ENCODE peak calls at places on chromosomes 4 and X, in five cellular contexts. One of them, this sample, is unnamed.

GRCh38 chrX:41723821-41724220 is at the start of gene GPR82:
- DNase-seq in ACHN: no peak
- DNase-seq in esophagus squamous epithelium: no peak
- DNase-seq in CD4-positive, alpha-beta memory T cell: no peak
- DNase-seq in nucleus accumbens: no peak
- DNase-seq in this sample: no peak

GRCh38 chr4:173211838-173212237 is 43.2 kb downstream of the GALNT7 start:
- DNase-seq in ACHN: peak
- DNase-seq in esophagus squamous epithelium: no peak
- DNase-seq in CD4-positive, alpha-beta memory T cell: no peak
- DNase-seq in nucleus accumbens: no peak
- DNase-seq in this sample: peak

GRCh38 chrX:148658115-148658725 is 157.8 kb downstream of the AFF2 start:
- DNase-seq in ACHN: no peak
- DNase-seq in esophagus squamous epithelium: no peak
- DNase-seq in CD4-positive, alpha-beta memory T cell: no peak
- DNase-seq in nucleus accumbens: no peak
- DNase-seq in this sample: no peak

GRCh38 chr4:15232725-15233597 is 194.9 kb upstream of the C1QTNF7 start:
- DNase-seq in ACHN: no peak
- DNase-seq in esophagus squamous epithelium: no peak
- DNase-seq in CD4-positive, alpha-beta memory T cell: no peak
- DNase-seq in nucleus accumbens: no peak
- DNase-seq in this sample: peak

GRCh38 chr4:74768857-74769525 is 25.3 kb downstream of the BTC start:
- DNase-seq in ACHN: peak
- DNase-seq in esophagus squamous epithelium: no peak
- DNase-seq in CD4-positive, alpha-beta memory T cell: no peak
- DNase-seq in nucleus accumbens: no peak
- DNase-seq in this sample: no peak

GRCh38 chr4:128354205-128354821 is 66.7 kb upstream of the PGRMC2 start:
- DNase-seq in ACHN: peak
- DNase-seq in esophagus squamous epithelium: no peak
- DNase-seq in CD4-positive, alpha-beta memory T cell: no peak
- DNase-seq in nucleus accumbens: no peak
- DNase-seq in this sample: peak

GRCh38 chr4:154491731-154492249 is at the start of gene DCHS2:
- DNase-seq in ACHN: peak
- DNase-seq in esophagus squamous epithelium: no peak
- DNase-seq in CD4-positive, alpha-beta memory T cell: no peak
- DNase-seq in nucleus accumbens: no peak
- DNase-seq in this sample: peak

GRCh38 chrX:102964941-102965340 is 27.9 kb downstream of the RAB40AL start:
- DNase-seq in ACHN: no peak
- DNase-seq in esophagus squamous epithelium: no peak
- DNase-seq in CD4-positive, alpha-beta memory T cell: no peak
- DNase-seq in nucleus accumbens: no peak
- DNase-seq in this sample: no peak

GRCh38 chr4:161208564-161208963 is 955.2 kb downstream of the FSTL5 start:
- DNase-seq in ACHN: no peak
- DNase-seq in esophagus squamous epithelium: no peak
- DNase-seq in CD4-positive, alpha-beta memory T cell: no peak
- DNase-seq in nucleus accumbens: no peak
- DNase-seq in this sample: no peak